ENCODE peak calls at places on chromosomes 16 and 17, in ten cellular contexts. Y is colonic mucosa; F is suprapubic skin; M is breast epithelium; T is Panc1; L is endodermal cell; E is fibroblast of lung; W is Karpas-422; K is HCT116; N is CD4-positive, alpha-beta memory T cell. H is an unnamed sample.
A peak's percentile ranks its signal among the peaks of the same experiment; 100 is the strongest.

GRCh38 chr16:67555795-67556212 is 6.5 kb upstream of the CTCF start:
- DNase-seq in F (no peak), N (peak; percentile 40), T (no peak), W (no peak), M (no peak), L (no peak), E (peak; percentile 55), K (peak; percentile 16), Y (no peak), H (no peak)

GRCh38 chr16:48053346-48053745 is 102.4 kb downstream of the ABCC12 start:
- DNase-seq in M (no peak), K (no peak), F (no peak), Y (no peak), L (peak; percentile 88), W (no peak), N (no peak), E (peak; percentile 82), T (no peak), H (peak; percentile 73)

GRCh38 chr16:306911-307370 is 24.0 kb downstream of the PDIA2 start:
- DNase-seq in F (no peak), N (no peak), M (no peak), L (no peak), T (no peak), Y (no peak), E (no peak), K (no peak), W (no peak), H (no peak)

GRCh38 chr16:67399218-67399733 is 6.0 kb upstream of the TPPP3 start:
- DNase-seq in K (no peak), F (no peak), E (peak; percentile 32), W (peak; percentile 87), Y (peak; percentile 53), M (no peak), T (no peak), N (peak; percentile 40), L (peak; percentile 92), H (peak; percentile 90)

GRCh38 chr17:81398170-81398854 is 3.1 kb downstream of the BAHCC1 start:
- DNase-seq in K (no peak), W (no peak), E (peak; percentile 70), T (no peak), L (peak; percentile 89), F (no peak), N (peak; percentile 4), M (no peak), Y (peak; percentile 71), H (peak; percentile 75)

GRCh38 chr16:19601083-19601976 is 45.8 kb downstream of the VPS35L start:
- DNase-seq in N (peak; percentile 51), T (no peak), F (no peak), K (peak; percentile 36), M (no peak), W (peak; percentile 70), L (peak; percentile 78), Y (peak; percentile 33), E (peak; percentile 18), H (peak; percentile 64)

GRCh38 chr16:1941162-1941923 is 1.7 kb downstream of the MSRB1 start:
- DNase-seq in N (no peak), K (no peak), F (no peak), E (peak; percentile 96), L (peak; percentile 89), Y (peak; percentile 46), M (no peak), T (no peak), W (no peak), H (peak; percentile 58)

GRCh38 chr16:49588729-49589384 is 215.3 kb downstream of the C16orf78 start:
- DNase-seq in M (no peak), N (no peak), E (peak; percentile 58), K (no peak), F (peak; percentile 26), T (no peak), L (peak; percentile 52), Y (no peak), W (no peak), H (no peak)

GRCh38 chr17:33639103-33639991 is 346.3 kb upstream of the ASIC2 start:
- DNase-seq in M (no peak), F (no peak), K (no peak), T (no peak), Y (no peak), L (no peak), E (no peak), N (no peak), W (no peak), H (no peak)

GRCh38 chr16:87318158-87318644 is 1.0 kb upstream of the C16orf95 start:
- DNase-seq in Y (no peak), T (no peak), F (peak; percentile 55), L (no peak), E (peak; percentile 7), M (no peak), W (peak; percentile 52), N (no peak), K (no peak), H (no peak)

GRCh38 chr17:57915980-57916757 is 39.0 kb downstream of the CUEDC1 start:
- DNase-seq in F (no peak), W (no peak), E (no peak), L (peak; percentile 83), N (no peak), T (no peak), K (no peak), Y (no peak), M (no peak), H (peak; percentile 94)

GRCh38 chr17:73546770-73547345 is 97.4 kb downstream of the SDK2 start:
- DNase-seq in Y (peak; percentile 73), T (no peak), F (no peak), W (peak; percentile 83), K (peak; percentile 12), M (no peak), L (peak; percentile 91), E (no peak), N (peak; percentile 5), H (peak; percentile 70)

GRCh38 chr16:35598696-35599332 is 2139.4 kb downstream of the TP53TG3F start:
- DNase-seq in T (no peak), K (peak; percentile 57), M (no peak), L (no peak), W (no peak), E (no peak), Y (no peak), N (no peak), F (no peak), H (no peak)

GRCh38 chr16:11384184-11384955 is 39.1 kb downstream of the RMI2 start:
- DNase-seq in N (no peak), M (no peak), K (no peak), T (no peak), E (no peak), W (no peak), F (no peak), Y (no peak), L (no peak), H (no peak)

GRCh38 chr17:19707728-19708221 is 8.6 kb downstream of the SLC47A2 start:
- DNase-seq in K (no peak), W (no peak), M (no peak), F (no peak), N (no peak), L (peak; percentile 42), Y (no peak), E (no peak), T (no peak), H (no peak)

DNA sequence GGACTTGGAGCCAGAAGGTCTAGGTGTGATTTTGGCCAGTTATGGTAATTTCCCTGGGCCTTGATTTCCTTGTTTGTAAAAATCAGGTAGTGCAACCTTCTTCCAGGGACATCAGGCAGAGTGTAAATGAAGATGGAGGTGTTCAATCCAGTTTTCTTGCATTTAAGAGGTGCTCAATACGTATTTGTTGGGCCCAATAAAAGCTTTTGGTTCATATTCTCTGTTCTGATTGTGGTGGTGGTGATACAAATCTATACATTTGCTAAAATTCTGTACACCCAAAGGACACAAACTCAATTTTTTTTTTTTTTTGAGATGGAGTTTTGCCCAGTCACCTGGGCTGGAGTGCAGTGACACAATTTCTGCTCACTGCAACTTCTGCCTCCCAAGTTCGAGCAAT is 6.0 kb downstream of the CD79B start:
- DNase-seq in L (no peak), M (no peak), Y (no peak), K (no peak), F (no peak), W (peak; percentile 67), E (no peak), T (no peak), N (no peak), H (no peak)
- H3K4me1 ChIP-seq in L (no peaks in the 10 kb centered on the region), M (no peaks in the 10 kb centered on the region), Y (no peaks in the 10 kb centered on the region), K (peaks cover 4% of the 10 kb centered on the region), F (peaks cover 15% of the 10 kb centered on the region), W (peaks cover 93% of the 10 kb centered on the region), E (no peaks in the 10 kb centered on the region), T (no peaks in the 10 kb centered on the region), N (peaks cover 11% of the 10 kb centered on the region), H (no peaks in the 10 kb centered on the region)

GRCh38 chr16:29791845-29792797 is 1.6 kb downstream of the KIF22 start:
- DNase-seq in M (no peak), E (no peak), T (no peak), W (no peak), F (no peak), Y (no peak), K (no peak), N (no peak), L (no peak), H (no peak)
- H3K4me3 ChIP-seq in M (peak overlapping the region; percentile 72), E (peak overlapping the region; percentile 84), T (peak overlapping the region; percentile 87), W (peak overlapping the region; percentile 90), F (peak overlapping the region; percentile 93), Y (peak overlapping the region; percentile 78), K (peak overlapping the region; percentile 99), N (peak overlapping the region; percentile 98), L (peak overlapping the region; percentile 97), H (peak overlapping the region; percentile 95)

GRCh38 chr17:17741346-17742023 is 60.2 kb downstream of the RAI1 start:
- DNase-seq in F (no peak), W (no peak), M (no peak), E (peak; percentile 56), Y (no peak), N (no peak), L (peak; percentile 91), T (no peak), K (no peak), H (peak; percentile 91)
- H3K4me1 ChIP-seq in F (peaks cover 79% of the 10 kb centered on the region), W (peaks cover 36% of the 10 kb centered on the region), M (peaks cover 40% of the 10 kb centered on the region), E (peaks cover 40% of the 10 kb centered on the region), Y (peaks cover 24% of the 10 kb centered on the region), N (peaks cover 9% of the 10 kb centered on the region), L (peaks cover 25% of the 10 kb centered on the region), T (peaks cover 55% of the 10 kb centered on the region), K (peaks cover 49% of the 10 kb centered on the region), H (peaks cover 43% of the 10 kb centered on the region)

GRCh38 chr17:1574697-1575471 is 12.3 kb upstream of the PITPNA start:
- DNase-seq in K (no peak), T (no peak), M (no peak), W (no peak), N (no peak), L (peak; percentile 89), F (no peak), Y (no peak), E (no peak), H (no peak)

GRCh38 chr17:1576500-1576899 is 13.9 kb upstream of the PITPNA start:
- DNase-seq in N (no peak), Y (no peak), T (no peak), F (no peak), E (no peak), L (no peak), M (no peak), W (no peak), K (no peak), H (no peak)

GRCh38 chr17:1573932-1574696 is 11.5 kb upstream of the PITPNA start:
- DNase-seq in N (peak; percentile 28), W (peak; percentile 92), T (peak; percentile 22), K (peak; percentile 60), E (peak; percentile 60), M (peak; percentile 87), L (peak; percentile 98), Y (peak; percentile 90), F (peak; percentile 93), H (peak; percentile 85)

GRCh38 chr17:1568950-1569810 is 6.6 kb upstream of the PITPNA start:
- DNase-seq in F (no peak), L (no peak), N (no peak), W (no peak), K (no peak), Y (peak; percentile 41), T (no peak), E (no peak), M (no peak), H (no peak)

GRCh38 chr17:1571362-1571746 is 8.8 kb upstream of the PITPNA start:
- DNase-seq in K (no peak), F (no peak), M (no peak), N (no peak), T (no peak), E (no peak), Y (no peak), W (no peak), L (no peak), H (no peak)
- H3K4me3 ChIP-seq in K (no peak overlapping the region), F (no peak overlapping the region), M (no peak overlapping the region), N (no peak overlapping the region), T (no peak overlapping the region), E (no peak overlapping the region), Y (no peak overlapping the region), W (no peak overlapping the region), L (no peak overlapping the region), H (no peak overlapping the region)

H was measured in neural progenitor cell.